ENCODE peak calls at places on chromosomes 4 and X, in four cellular contexts. H is thyroid gland, I is dorsolateral prefrontal cortex, M is neural progenitor cell. D is an unnamed sample.

GRCh38 chrX:152892999-152893605 is 4.8 kb upstream of the ZNF185 start:
- DNase-seq in I (no peak), M (peak), H (no peak), D (no peak)

GRCh38 chrX:25020391-25021131 is 4.8 kb upstream of the ARX start:
- DNase-seq in H (no peak), I (no peak), M (peak), D (no peak)

GRCh38 chrX:49816435-49816834 is 12.7 kb upstream of the PAGE4 start:
- DNase-seq in H (no peak), M (no peak), I (no peak), D (no peak)

GRCh38 chr4:14345356-14345775 is 656.9 kb upstream of the CPEB2 start:
- DNase-seq in H (no peak), M (no peak), I (no peak), D (no peak)

GRCh38 chr4:68250151-68250930 is 4.8 kb upstream of the TMPRSS11B start:
- DNase-seq in M (no peak), H (no peak), I (no peak), D (no peak)

GRCh38 chrX:142616636-142617035 is 409.1 kb upstream of the SPANXN4 start:
- DNase-seq in I (no peak), M (no peak), H (no peak), D (no peak)

GRCh38 chr4:41428205-41428940 is 109.6 kb upstream of the LIMCH1 start:
- DNase-seq in H (no peak), I (peak), M (no peak), D (no peak)

GRCh38 chrX:22121161-22121560 is 89.0 kb downstream of the PHEX start:
- DNase-seq in H (peak), M (no peak), I (no peak), D (no peak)

GRCh38 chrX:703466-704210 is 73.0 kb downstream of the SHOX start:
- DNase-seq in I (no peak), H (no peak), M (no peak), D (no peak)

GRCh38 chr4:83150563-83151330 is 36.2 kb upstream of the PLAC8 start:
- DNase-seq in H (no peak), M (no peak), I (no peak), D (no peak)

GRCh38 chr4:143382539-143382938 is 45.9 kb downstream of the GAB1 start:
- DNase-seq in I (no peak), M (no peak), H (no peak), D (no peak)

GRCh38 chr4:90118547-90119211 is 8.5 kb upstream of the CCSER1 start:
- DNase-seq in M (no peak), H (no peak), I (no peak), D (no peak)

GRCh38 chr4:74716436-74716765 is 77.9 kb downstream of the BTC start:
- DNase-seq in M (no peak), I (no peak), H (peak), D (no peak)

GRCh38 chr4:125388653-125389052 is 73.9 kb downstream of the FAT4 start:
- DNase-seq in H (no peak), M (no peak), I (no peak), D (no peak)

GRCh38 chr4:65007841-65008439 is 598.7 kb upstream of the TECRL start:
- DNase-seq in H (no peak), M (peak), I (no peak), D (no peak)

GRCh38 chr4:86531440-86531839 is 62.7 kb upstream of the PTPN13 start:
- DNase-seq in H (no peak), I (no peak), M (no peak), D (no peak)

GRCh38 chr4:5460106-5460801 is 248.1 kb downstream of the EVC2 start:
- DNase-seq in I (no peak), H (no peak), M (peak), D (no peak)

GRCh38 chrX:47514553-47515235 is 31.7 kb upstream of the ZNF41 start:
- DNase-seq in I (no peak), H (no peak), M (no peak), D (no peak)

GRCh38 chrX:3052864-3053263 is 11.6 kb downstream of the ARSF start:
- DNase-seq in M (no peak), H (no peak), I (no peak), D (no peak)

GRCh38 chr4:130359537-130359936 is 1263.6 kb downstream of the C4orf33 start:
- DNase-seq in M (peak), I (no peak), H (no peak), D (no peak)

GRCh38 chrX:39309018-39309620 is 507.9 kb downstream of the MID1IP1 start:
- DNase-seq in I (no peak), M (no peak), H (no peak), D (no peak)

GRCh38 chrX:42530027-42530426 is 247.9 kb downstream of the PPP1R2C start:
- DNase-seq in M (no peak), I (no peak), H (no peak), D (no peak)

GRCh38 chr4:154741877-154742851 is 1.6 kb upstream of the LRAT start:
- DNase-seq in I (no peak), M (peak), H (peak), D (no peak)

GRCh38 chr4:139115226-139115625 is 61.8 kb downstream of the ELF2 start:
- DNase-seq in H (no peak), M (no peak), I (no peak), D (no peak)

GRCh38 chr4:10032625-10033024 is 11.3 kb upstream of the SLC2A9 start:
- DNase-seq in I (no peak), M (no peak), H (no peak), D (peak)

GRCh38 chrX:48698306-48698705 is 1.8 kb downstream of the SUV39H1 start:
- DNase-seq in I (no peak), H (no peak), M (peak), D (no peak)

GRCh38 chr4:8695237-8696219 is 103.0 kb downstream of the CPZ start:
- DNase-seq in H (no peak), I (no peak), M (no peak), D (no peak)

GRCh38 chr4:5955201-5955821 is 62.4 kb upstream of the CRMP1 start:
- DNase-seq in H (no peak), I (no peak), M (peak), D (no peak)

GRCh38 chr4:123233409-123233808 is 163.2 kb upstream of the SPRY1 start:
- DNase-seq in M (no peak), H (no peak), I (no peak), D (no peak)

GRCh38 chr4:51942833-51943215 is 77.3 kb downstream of the LRRC66 start:
- DNase-seq in I (no peak), M (no peak), H (no peak), D (no peak)

GRCh38 chr4:52713456-52713937 is 37.7 kb downstream of the ERVMER34-1 start:
- DNase-seq in I (no peak), H (no peak), M (peak), D (no peak)

GRCh38 chr4:2364654-2365053 is 53.8 kb downstream of the ZFYVE28 start:
- DNase-seq in H (peak), M (no peak), I (no peak), D (no peak)

GRCh38 chr4:85398276-85398675 is 76.7 kb upstream of the ARHGAP24 start:
- DNase-seq in M (no peak), I (no peak), H (no peak), D (no peak)

GRCh38 chrX:69503835-69504625 is at the start of gene NALF2:
- DNase-seq in I (peak), M (peak), H (peak), D (no peak)

GRCh38 chr4:101393256-101393655 is 45.9 kb upstream of the PPP3CA start:
- DNase-seq in I (no peak), M (no peak), H (peak), D (no peak)

DNA sequence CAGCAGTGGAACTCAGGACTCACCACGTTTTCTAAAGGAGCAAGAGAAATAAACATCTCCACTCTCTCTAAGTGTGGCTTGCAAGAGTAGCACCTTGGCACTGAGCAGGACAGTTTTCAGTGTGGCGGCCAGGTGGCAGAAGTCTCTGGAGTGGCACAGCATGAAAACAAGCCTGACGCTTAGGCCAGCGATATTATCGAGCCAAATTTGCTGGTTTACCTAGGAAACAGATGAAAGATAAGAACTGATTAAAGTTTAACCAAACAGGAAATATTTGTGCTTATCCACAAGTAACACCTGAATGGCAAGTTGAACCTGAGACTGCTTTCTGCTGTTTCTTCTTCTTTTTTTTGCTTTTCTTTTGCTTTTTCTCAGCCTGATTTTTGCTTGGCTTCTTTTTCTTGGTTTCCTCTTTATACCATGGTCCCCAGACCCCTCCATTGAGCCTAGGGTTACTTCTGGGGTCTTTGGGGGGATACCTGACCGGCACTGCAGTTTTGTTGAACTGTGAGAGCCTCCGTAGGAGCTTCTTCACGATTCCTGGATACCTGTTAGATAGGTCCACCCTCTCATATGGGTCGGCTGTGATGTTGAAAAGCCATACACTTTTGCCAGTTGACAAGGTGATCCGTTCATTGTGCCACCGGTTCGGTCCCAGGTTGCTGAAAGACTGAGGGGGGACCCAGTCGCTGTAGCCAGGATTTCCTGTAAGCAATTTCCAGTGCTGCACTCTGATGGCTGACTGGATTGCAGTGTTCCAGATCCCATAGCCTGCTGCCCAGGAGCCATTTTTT is 77.3 kb downstream of the ARSJ start:
- DNase-seq in H (peak), I (peak), M (no peak), D (no peak)
- TF ChIP-seq CTCF in H (peak), I (peak), M (no peak), D (no peak)

GRCh38 chrX:112641449-112641848 is 38.3 kb downstream of the LHFPL1 start:
- DNase-seq in M (no peak), I (no peak), H (no peak), D (no peak)
- H3K27ac ChIP-seq in M (no peak), I (no peak), H (no peak), D (no peak)

GRCh38 chrX:81174286-81174685 is 27.4 kb downstream of the HMGN5 start:
- DNase-seq in H (no peak), M (no peak), I (no peak), D (no peak)
- TF ChIP-seq CTCF in H (peak), M (peak), I (peak), D (no peak)

DNA sequence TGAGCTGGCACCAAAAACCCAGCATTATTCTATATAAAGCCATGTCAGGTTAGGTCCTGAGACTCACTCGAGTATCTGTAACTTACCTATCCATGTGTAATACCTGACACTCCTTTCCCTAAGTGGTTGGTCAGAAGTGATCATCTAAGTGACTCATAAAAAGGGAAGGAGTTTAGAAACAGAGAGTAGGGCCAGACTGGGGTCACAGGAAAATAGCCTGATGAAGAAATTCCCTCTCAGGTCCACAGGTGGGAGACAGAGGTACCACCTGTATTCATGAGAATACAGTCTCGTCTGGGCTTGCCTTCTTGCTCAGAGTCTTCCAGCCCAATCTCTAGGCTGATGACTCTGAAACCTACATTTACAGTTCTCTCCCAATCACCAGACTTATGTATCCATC is 161.8 kb upstream of the MAP3K15 start:
- DNase-seq in I (no peak), H (no peak), M (no peak), D (no peak)
- H3K27ac ChIP-seq in I (no peak), H (no peak), M (no peak), D (no peak)

D was measured in ascending aorta.